ENCODE peak calls at places on chromosomes 2 and 18, in six cellular contexts. One of them, this sample, is unnamed.

GRCh38 chr18:31301201-31301655 is 16.7 kb upstream of the DSG1 start:
- DNase-seq in heart left ventricle: no peak
- DNase-seq in A549: peak; percentile 10
- DNase-seq in breast epithelium: no peak
- DNase-seq in stomach: no peak
- DNase-seq in esophagus muscularis mucosa: no peak
- DNase-seq in this sample: no peak

GRCh38 chr2:238856713-238857567 is 9.1 kb downstream of the TWIST2 start:
- DNase-seq in heart left ventricle: no peak
- DNase-seq in breast epithelium: no peak
- DNase-seq in stomach: no peak
- DNase-seq in A549: no peak
- DNase-seq in esophagus muscularis mucosa: no peak
- DNase-seq in this sample: no peak

GRCh38 chr2:176187306-176188217 is 906 bp upstream of the HOXD1 start:
- DNase-seq in breast epithelium: no peak
- DNase-seq in heart left ventricle: no peak
- DNase-seq in A549: no peak
- DNase-seq in stomach: no peak
- DNase-seq in esophagus muscularis mucosa: no peak
- DNase-seq in this sample: peak; percentile 60

GRCh38 chr2:160228141-160228963 is 28.3 kb upstream of the ITGB6 start:
- DNase-seq in heart left ventricle: no peak
- DNase-seq in stomach: no peak
- DNase-seq in A549: peak; percentile 92
- DNase-seq in breast epithelium: no peak
- DNase-seq in esophagus muscularis mucosa: no peak
- DNase-seq in this sample: no peak

GRCh38 chr2:205171541-205171940 is 510.8 kb upstream of the NRP2 start:
- DNase-seq in esophagus muscularis mucosa: no peak
- DNase-seq in A549: no peak
- DNase-seq in heart left ventricle: no peak
- DNase-seq in stomach: no peak
- DNase-seq in breast epithelium: no peak
- DNase-seq in this sample: no peak

GRCh38 chr2:44748-45341 is 1.5 kb downstream of the FAM110C start:
- DNase-seq in heart left ventricle: no peak
- DNase-seq in esophagus muscularis mucosa: no peak
- DNase-seq in A549: no peak
- DNase-seq in breast epithelium: peak; percentile 37
- DNase-seq in stomach: peak; percentile 66
- DNase-seq in this sample: no peak

GRCh38 chr2:67260348-67261277 is 136.5 kb upstream of the ETAA1 start:
- DNase-seq in stomach: peak; percentile 29
- DNase-seq in breast epithelium: no peak
- DNase-seq in heart left ventricle: peak; percentile 86
- DNase-seq in esophagus muscularis mucosa: peak; percentile 97
- DNase-seq in A549: peak; percentile 86
- DNase-seq in this sample: peak; percentile 68

GRCh38 chr2:238754259-238754658 is 93.6 kb upstream of the TWIST2 start:
- DNase-seq in breast epithelium: no peak
- DNase-seq in esophagus muscularis mucosa: peak; percentile 47
- DNase-seq in heart left ventricle: no peak
- DNase-seq in A549: peak; percentile 18
- DNase-seq in stomach: no peak
- DNase-seq in this sample: no peak

GRCh38 chr2:181340891-181341290 is 116.3 kb upstream of the ITGA4 start:
- DNase-seq in stomach: no peak
- DNase-seq in heart left ventricle: no peak
- DNase-seq in A549: no peak
- DNase-seq in breast epithelium: no peak
- DNase-seq in esophagus muscularis mucosa: no peak
- DNase-seq in this sample: no peak

GRCh38 chr2:171086352-171087290 is 74.1 kb downstream of the TLK1 start:
- DNase-seq in stomach: peak; percentile 34
- DNase-seq in esophagus muscularis mucosa: no peak
- DNase-seq in heart left ventricle: no peak
- DNase-seq in A549: peak; percentile 62
- DNase-seq in breast epithelium: no peak
- DNase-seq in this sample: no peak

GRCh38 chr2:134372611-134373131 is 118.8 kb downstream of the MGAT5 start:
- DNase-seq in breast epithelium: no peak
- DNase-seq in heart left ventricle: peak; percentile 54
- DNase-seq in esophagus muscularis mucosa: no peak
- DNase-seq in A549: no peak
- DNase-seq in stomach: no peak
- DNase-seq in this sample: no peak

GRCh38 chr2:52976132-52976949 is 791.3 kb upstream of the CHAC2 start:
- DNase-seq in A549: peak; percentile 44
- DNase-seq in esophagus muscularis mucosa: no peak
- DNase-seq in stomach: no peak
- DNase-seq in heart left ventricle: no peak
- DNase-seq in breast epithelium: no peak
- DNase-seq in this sample: no peak

GRCh38 chr2:173990970-173991819 is 26.0 kb upstream of the SP3 start:
- DNase-seq in A549: no peak
- DNase-seq in stomach: peak; percentile 79
- DNase-seq in breast epithelium: peak; percentile 61
- DNase-seq in heart left ventricle: peak; percentile 79
- DNase-seq in esophagus muscularis mucosa: peak; percentile 94
- DNase-seq in this sample: peak; percentile 90

GRCh38 chr2:127664065-127664894 is 11.1 kb downstream of the LIMS2 start:
- DNase-seq in A549: no peak
- DNase-seq in breast epithelium: no peak
- DNase-seq in heart left ventricle: peak; percentile 79
- DNase-seq in esophagus muscularis mucosa: no peak
- DNase-seq in stomach: no peak
- DNase-seq in this sample: peak; percentile 66

GRCh38 chr2:120862254-120863172 is 126.8 kb downstream of the GLI2 start:
- DNase-seq in stomach: no peak
- DNase-seq in A549: no peak
- DNase-seq in heart left ventricle: no peak
- DNase-seq in breast epithelium: no peak
- DNase-seq in esophagus muscularis mucosa: no peak
- DNase-seq in this sample: peak; percentile 52

GRCh38 chr18:22643731-22644130 is 226.0 kb upstream of the CTAGE1 start:
- DNase-seq in breast epithelium: no peak
- DNase-seq in stomach: no peak
- DNase-seq in esophagus muscularis mucosa: no peak
- DNase-seq in heart left ventricle: no peak
- DNase-seq in A549: no peak
- DNase-seq in this sample: no peak

GRCh38 chr18:2846638-2847340 is at the start of gene EMILIN2:
- DNase-seq in A549: no peak
- DNase-seq in esophagus muscularis mucosa: peak; percentile 97
- DNase-seq in heart left ventricle: peak; percentile 82
- DNase-seq in breast epithelium: peak; percentile 32
- DNase-seq in stomach: peak; percentile 55
- DNase-seq in this sample: peak; percentile 94

GRCh38 chr18:52341617-52342381 is 1.8 kb downstream of the DCC start:
- DNase-seq in A549: peak; percentile 4
- DNase-seq in heart left ventricle: no peak
- DNase-seq in breast epithelium: no peak
- DNase-seq in stomach: no peak
- DNase-seq in esophagus muscularis mucosa: no peak
- DNase-seq in this sample: no peak

GRCh38 chr2:23376972-23377371 is 8.0 kb upstream of the KLHL29 start:
- DNase-seq in breast epithelium: no peak
- DNase-seq in heart left ventricle: no peak
- DNase-seq in A549: no peak
- DNase-seq in stomach: no peak
- DNase-seq in esophagus muscularis mucosa: no peak
- DNase-seq in this sample: no peak

GRCh38 chr2:56474412-56475158 is 290.8 kb downstream of the CCDC85A start:
- DNase-seq in breast epithelium: no peak
- DNase-seq in esophagus muscularis mucosa: no peak
- DNase-seq in A549: peak; percentile 5
- DNase-seq in stomach: no peak
- DNase-seq in heart left ventricle: no peak
- DNase-seq in this sample: no peak

GRCh38 chr2:152542995-152543481 is 174.2 kb downstream of the PRPF40A start:
- DNase-seq in stomach: no peak
- DNase-seq in esophagus muscularis mucosa: no peak
- DNase-seq in heart left ventricle: no peak
- DNase-seq in breast epithelium: no peak
- DNase-seq in A549: peak; percentile 69
- DNase-seq in this sample: no peak

GRCh38 chr2:7999683-8000476 is 682.0 kb upstream of the ID2 start:
- DNase-seq in esophagus muscularis mucosa: no peak
- DNase-seq in stomach: no peak
- DNase-seq in heart left ventricle: no peak
- DNase-seq in breast epithelium: peak; percentile 36
- DNase-seq in A549: no peak
- DNase-seq in this sample: no peak

GRCh38 chr18:31217038-31217437 is 54.4 kb upstream of the DSC1 start:
- DNase-seq in stomach: no peak
- DNase-seq in A549: no peak
- DNase-seq in esophagus muscularis mucosa: no peak
- DNase-seq in heart left ventricle: no peak
- DNase-seq in breast epithelium: no peak
- DNase-seq in this sample: no peak

GRCh38 chr2:26274058-26274613 is 29.4 kb downstream of the HADHB start:
- DNase-seq in stomach: peak; percentile 75
- DNase-seq in A549: peak; percentile 12
- DNase-seq in breast epithelium: peak; percentile 89
- DNase-seq in heart left ventricle: peak; percentile 57
- DNase-seq in esophagus muscularis mucosa: peak; percentile 94
- DNase-seq in this sample: peak; percentile 86

GRCh38 chr2:107717666-107718065 is 109.0 kb upstream of the RGPD4 start:
- DNase-seq in esophagus muscularis mucosa: no peak
- DNase-seq in heart left ventricle: no peak
- DNase-seq in stomach: no peak
- DNase-seq in breast epithelium: no peak
- DNase-seq in A549: no peak
- DNase-seq in this sample: no peak

GRCh38 chr18:56823986-56824385 is 172.8 kb downstream of the WDR7 start:
- DNase-seq in breast epithelium: no peak
- DNase-seq in stomach: no peak
- DNase-seq in heart left ventricle: no peak
- DNase-seq in A549: no peak
- DNase-seq in esophagus muscularis mucosa: no peak
- DNase-seq in this sample: no peak

DNA sequence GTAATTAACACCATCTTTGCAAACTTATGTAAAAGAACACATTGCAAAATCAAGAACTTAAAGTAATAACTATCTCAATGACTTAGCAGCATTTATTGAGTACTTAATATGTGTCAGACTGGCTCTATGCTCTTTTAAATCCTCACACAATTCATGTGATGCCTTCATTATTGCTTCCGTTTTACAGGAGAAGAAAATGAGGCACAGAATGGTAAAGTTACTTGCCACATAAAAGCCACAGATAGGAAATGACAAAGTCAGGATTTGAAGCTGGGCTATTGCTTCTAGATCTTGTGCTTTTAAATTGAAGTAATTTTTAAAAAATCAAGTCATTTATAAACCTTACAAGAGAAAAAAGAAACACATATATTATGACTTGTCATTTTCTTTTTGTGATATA is 174.2 kb downstream of the WDR7 start:
- DNase-seq in stomach: no peak
- DNase-seq in A549: no peak
- DNase-seq in esophagus muscularis mucosa: no peak
- DNase-seq in heart left ventricle: no peak
- DNase-seq in breast epithelium: no peak
- DNase-seq in this sample: no peak
- H3K27ac ChIP-seq in stomach: no peak overlapping the region
- H3K27ac ChIP-seq in A549: no peak overlapping the region
- H3K27ac ChIP-seq in esophagus muscularis mucosa: no peak overlapping the region
- H3K27ac ChIP-seq in heart left ventricle: no peak overlapping the region
- H3K27ac ChIP-seq in breast epithelium: no peak overlapping the region
- H3K27ac ChIP-seq in this sample: no peak overlapping the region

GRCh38 chr18:67845035-67845434 is 328.5 kb upstream of the DSEL start:
- DNase-seq in heart left ventricle: no peak
- DNase-seq in breast epithelium: no peak
- DNase-seq in A549: no peak
- DNase-seq in stomach: no peak
- DNase-seq in esophagus muscularis mucosa: no peak
- DNase-seq in this sample: no peak
- TF ChIP-seq CTCF in heart left ventricle: no peak
- TF ChIP-seq CTCF in breast epithelium: no peak
- TF ChIP-seq CTCF in A549: no peak
- TF ChIP-seq CTCF in stomach: no peak
- TF ChIP-seq CTCF in esophagus muscularis mucosa: no peak
- TF ChIP-seq CTCF in this sample: no peak

DNA sequence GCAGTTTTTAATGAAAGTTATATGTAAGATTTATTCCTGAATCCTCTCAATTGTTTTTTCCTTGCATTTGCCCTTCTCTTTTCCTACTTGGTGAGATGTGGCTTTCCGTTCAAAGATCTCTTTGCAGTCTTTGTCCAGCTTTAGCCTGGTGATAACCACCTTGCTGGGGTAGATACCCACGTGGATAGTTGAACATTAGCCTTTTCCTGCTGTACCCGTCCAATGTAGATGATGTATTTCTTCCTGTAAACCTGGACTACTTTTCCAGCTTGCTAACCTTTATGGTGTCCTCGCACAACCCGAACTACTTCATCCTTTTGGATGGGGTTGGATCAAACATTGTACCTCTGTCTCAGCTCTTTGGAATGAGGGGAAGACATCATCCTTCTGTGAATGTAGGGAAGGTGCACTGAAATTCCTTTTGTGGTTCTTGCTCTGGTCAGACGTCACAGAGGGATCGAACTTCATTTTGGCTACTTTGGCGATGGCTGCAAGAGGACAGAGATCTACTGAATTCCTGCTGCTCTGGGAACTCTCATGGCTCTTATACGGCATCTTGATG is 293.2 kb upstream of the EPAS1 start:
- DNase-seq in heart left ventricle: no peak
- DNase-seq in stomach: no peak
- DNase-seq in breast epithelium: no peak
- DNase-seq in A549: no peak
- DNase-seq in esophagus muscularis mucosa: no peak
- DNase-seq in this sample: no peak
- TF ChIP-seq POLR2A in heart left ventricle: no peak
- TF ChIP-seq POLR2A in stomach: no peak
- TF ChIP-seq POLR2A in breast epithelium: no peak
- TF ChIP-seq POLR2A in A549: no peak
- TF ChIP-seq POLR2A in esophagus muscularis mucosa: no peak
- TF ChIP-seq POLR2A in this sample: no peak

DNA sequence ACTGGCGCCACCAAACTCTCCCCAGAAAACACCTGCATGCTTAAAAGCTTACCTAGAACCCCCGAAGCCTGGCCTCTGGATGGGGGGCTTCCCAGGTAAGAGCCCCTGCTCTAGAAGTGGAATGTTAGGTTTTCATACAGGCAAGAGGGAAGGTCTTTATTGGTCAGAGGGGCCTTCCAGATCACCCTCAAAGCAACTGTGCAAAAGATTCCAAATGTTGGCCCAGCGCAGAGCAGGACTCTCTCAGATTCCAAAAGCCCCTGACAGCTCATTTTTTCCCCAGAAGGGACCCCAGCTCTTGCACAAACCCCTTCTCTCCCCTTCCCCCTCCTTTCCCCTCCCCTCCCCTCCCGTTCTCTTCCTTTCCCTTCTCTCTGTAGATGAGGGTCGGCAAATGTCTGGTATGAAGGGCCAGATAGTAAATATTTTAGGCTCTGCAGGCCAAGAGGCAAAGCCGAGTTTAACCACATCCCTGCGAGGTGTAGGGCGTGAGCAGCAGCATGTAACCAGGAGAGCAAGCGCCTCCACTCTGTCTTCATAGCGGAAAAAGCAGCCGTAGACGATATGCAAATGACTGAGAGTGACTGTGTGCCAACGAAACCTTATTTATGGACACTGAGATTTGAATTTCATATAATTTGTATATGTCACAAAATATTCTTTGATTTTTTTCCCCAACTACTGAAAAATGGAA is 116.9 kb downstream of the SMAD7 start:
- DNase-seq in stomach: peak; percentile 11
- DNase-seq in breast epithelium: no peak
- DNase-seq in A549: no peak
- DNase-seq in esophagus muscularis mucosa: no peak
- DNase-seq in heart left ventricle: no peak
- DNase-seq in this sample: peak; percentile 45
- H3K27ac ChIP-seq in stomach: peak overlapping the region; percentile 53
- H3K27ac ChIP-seq in breast epithelium: no peak overlapping the region
- H3K27ac ChIP-seq in A549: peak overlapping the region; percentile 86
- H3K27ac ChIP-seq in esophagus muscularis mucosa: no peak overlapping the region
- H3K27ac ChIP-seq in heart left ventricle: no peak overlapping the region
- H3K27ac ChIP-seq in this sample: no peak overlapping the region